ENCODE peak calls at places on chromosomes 11 and 22, in seven cellular contexts. One of them, this sample, is unnamed.

GRCh38 chr11:73242291-73243092 is 24.4 kb downstream of the P2RY2 start:
- DNase-seq in upper lobe of right lung: peak; percentile 85
- DNase-seq in right cardiac atrium: peak; percentile 91
- DNase-seq in fibroblast of lung: peak; percentile 60
- DNase-seq in heart left ventricle: peak; percentile 73
- DNase-seq in Karpas-422: peak; percentile 92
- DNase-seq in HCT116: peak; percentile 65
- DNase-seq in this sample: peak; percentile 91

GRCh38 chr11:78292109-78292803 is 103.5 kb downstream of the USP35 start:
- DNase-seq in upper lobe of right lung: no peak
- DNase-seq in right cardiac atrium: no peak
- DNase-seq in fibroblast of lung: no peak
- DNase-seq in heart left ventricle: no peak
- DNase-seq in Karpas-422: no peak
- DNase-seq in HCT116: no peak
- DNase-seq in this sample: no peak

GRCh38 chr11:72758304-72758689 is 6.1 kb upstream of the ARAP1 start:
- DNase-seq in upper lobe of right lung: no peak
- DNase-seq in right cardiac atrium: peak; percentile 11
- DNase-seq in fibroblast of lung: peak; percentile 89
- DNase-seq in heart left ventricle: no peak
- DNase-seq in Karpas-422: no peak
- DNase-seq in HCT116: no peak
- DNase-seq in this sample: no peak

GRCh38 chr11:130068546-130068985 is 1.1 kb upstream of the APLP2 start:
- DNase-seq in upper lobe of right lung: no peak
- DNase-seq in right cardiac atrium: no peak
- DNase-seq in fibroblast of lung: no peak
- DNase-seq in heart left ventricle: no peak
- DNase-seq in Karpas-422: no peak
- DNase-seq in HCT116: no peak
- DNase-seq in this sample: no peak

GRCh38 chr11:12200359-12201015 is 90.1 kb downstream of the MICAL2 start:
- DNase-seq in upper lobe of right lung: peak; percentile 61
- DNase-seq in right cardiac atrium: peak; percentile 84
- DNase-seq in fibroblast of lung: peak; percentile 88
- DNase-seq in heart left ventricle: peak; percentile 77
- DNase-seq in Karpas-422: no peak
- DNase-seq in HCT116: no peak
- DNase-seq in this sample: no peak

GRCh38 chr22:32106930-32107329 is 52.2 kb downstream of the C22orf42 start:
- DNase-seq in upper lobe of right lung: no peak
- DNase-seq in right cardiac atrium: no peak
- DNase-seq in fibroblast of lung: peak; percentile 17
- DNase-seq in heart left ventricle: no peak
- DNase-seq in Karpas-422: peak; percentile 60
- DNase-seq in HCT116: no peak
- DNase-seq in this sample: peak; percentile 56

GRCh38 chr11:102155676-102156075 is 45.4 kb downstream of the YAP1 start:
- DNase-seq in upper lobe of right lung: no peak
- DNase-seq in right cardiac atrium: no peak
- DNase-seq in fibroblast of lung: peak; percentile 34
- DNase-seq in heart left ventricle: no peak
- DNase-seq in Karpas-422: no peak
- DNase-seq in HCT116: no peak
- DNase-seq in this sample: no peak

GRCh38 chr11:117560786-117561530 is 233.3 kb downstream of the CEP164 start:
- DNase-seq in upper lobe of right lung: peak; percentile 42
- DNase-seq in right cardiac atrium: no peak
- DNase-seq in fibroblast of lung: no peak
- DNase-seq in heart left ventricle: no peak
- DNase-seq in Karpas-422: peak; percentile 72
- DNase-seq in HCT116: no peak
- DNase-seq in this sample: no peak

GRCh38 chr11:123719452-123719851 is 22.0 kb downstream of the ZNF202 start:
- DNase-seq in upper lobe of right lung: no peak
- DNase-seq in right cardiac atrium: no peak
- DNase-seq in fibroblast of lung: peak; percentile 57
- DNase-seq in heart left ventricle: no peak
- DNase-seq in Karpas-422: no peak
- DNase-seq in HCT116: no peak
- DNase-seq in this sample: no peak

GRCh38 chr22:20008221-20008995 is 8.2 kb downstream of the ARVCF start:
- DNase-seq in upper lobe of right lung: no peak
- DNase-seq in right cardiac atrium: peak; percentile 27
- DNase-seq in fibroblast of lung: no peak
- DNase-seq in heart left ventricle: no peak
- DNase-seq in Karpas-422: no peak
- DNase-seq in HCT116: no peak
- DNase-seq in this sample: no peak

GRCh38 chr11:75851203-75851602 is 36.2 kb downstream of the UVRAG start:
- DNase-seq in upper lobe of right lung: no peak
- DNase-seq in right cardiac atrium: no peak
- DNase-seq in fibroblast of lung: no peak
- DNase-seq in heart left ventricle: no peak
- DNase-seq in Karpas-422: no peak
- DNase-seq in HCT116: no peak
- DNase-seq in this sample: no peak

GRCh38 chr11:75852406-75853017 is 37.5 kb downstream of the UVRAG start:
- DNase-seq in upper lobe of right lung: no peak
- DNase-seq in right cardiac atrium: no peak
- DNase-seq in fibroblast of lung: no peak
- DNase-seq in heart left ventricle: no peak
- DNase-seq in Karpas-422: no peak
- DNase-seq in HCT116: no peak
- DNase-seq in this sample: no peak

GRCh38 chr11:75853971-75854370 is 39.0 kb downstream of the UVRAG start:
- DNase-seq in upper lobe of right lung: no peak
- DNase-seq in right cardiac atrium: no peak
- DNase-seq in fibroblast of lung: no peak
- DNase-seq in heart left ventricle: no peak
- DNase-seq in Karpas-422: no peak
- DNase-seq in HCT116: no peak
- DNase-seq in this sample: no peak

GRCh38 chr11:75849917-75850316 is 34.9 kb downstream of the UVRAG start:
- DNase-seq in upper lobe of right lung: no peak
- DNase-seq in right cardiac atrium: no peak
- DNase-seq in fibroblast of lung: no peak
- DNase-seq in heart left ventricle: no peak
- DNase-seq in Karpas-422: peak; percentile 68
- DNase-seq in HCT116: no peak
- DNase-seq in this sample: no peak

DNA sequence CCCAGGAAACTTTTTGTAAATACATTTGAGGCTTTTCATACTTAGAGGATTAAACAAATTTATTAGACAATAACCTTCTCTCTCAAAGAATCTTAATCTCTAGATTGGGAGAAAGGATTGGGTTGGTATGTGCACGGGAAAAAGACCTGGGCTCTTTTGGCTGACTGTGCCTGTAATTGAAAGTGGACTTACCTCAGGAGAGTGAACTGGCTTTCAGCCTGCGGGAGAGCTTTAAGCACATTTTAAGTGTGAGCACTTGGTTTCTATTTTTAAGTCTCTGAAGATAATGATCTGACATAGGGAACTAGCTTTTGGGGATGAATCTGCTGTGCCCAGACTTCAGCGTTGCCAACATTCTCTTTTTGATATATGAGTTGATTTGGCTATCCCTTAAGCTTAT is 35.8 kb downstream of the UVRAG start:
- DNase-seq in upper lobe of right lung: no peak
- DNase-seq in right cardiac atrium: no peak
- DNase-seq in fibroblast of lung: no peak
- DNase-seq in heart left ventricle: no peak
- DNase-seq in Karpas-422: no peak
- DNase-seq in HCT116: no peak
- DNase-seq in this sample: no peak
- H3K27ac ChIP-seq in upper lobe of right lung: peak overlapping the region; percentile 32
- H3K27ac ChIP-seq in right cardiac atrium: peak overlapping the region; percentile 36
- H3K27ac ChIP-seq in fibroblast of lung: no peak overlapping the region
- H3K27ac ChIP-seq in heart left ventricle: peak overlapping the region; percentile 42
- H3K27ac ChIP-seq in Karpas-422: no peak overlapping the region
- H3K27ac ChIP-seq in HCT116: no peak overlapping the region
- H3K27ac ChIP-seq in this sample: no peak overlapping the region

DNA sequence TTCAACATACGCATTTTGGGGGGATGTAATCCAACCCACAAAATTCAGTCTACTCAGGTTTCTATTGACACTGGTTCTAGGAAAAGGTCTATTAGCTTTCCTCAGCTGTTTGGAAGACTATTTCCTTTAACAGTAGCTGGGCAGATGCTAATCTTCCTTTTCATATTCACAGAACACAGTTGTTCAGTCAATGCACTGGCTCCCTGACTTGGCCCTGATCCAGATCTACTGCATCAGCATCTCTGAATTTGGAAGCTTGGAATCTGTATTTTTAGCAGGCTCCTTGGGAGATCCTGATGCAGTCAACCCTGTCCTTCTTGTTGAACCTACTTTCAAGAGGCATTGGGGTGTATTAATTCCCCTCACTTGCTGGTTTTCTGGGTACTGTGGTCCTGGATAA is 6.3 kb downstream of the HTATIP2 start:
- DNase-seq in upper lobe of right lung: no peak
- DNase-seq in right cardiac atrium: no peak
- DNase-seq in fibroblast of lung: no peak
- DNase-seq in heart left ventricle: no peak
- DNase-seq in Karpas-422: no peak
- DNase-seq in HCT116: no peak
- DNase-seq in this sample: no peak
- H3K27ac ChIP-seq in upper lobe of right lung: no peak overlapping the region
- H3K27ac ChIP-seq in right cardiac atrium: no peak overlapping the region
- H3K27ac ChIP-seq in fibroblast of lung: no peak overlapping the region
- H3K27ac ChIP-seq in heart left ventricle: no peak overlapping the region
- H3K27ac ChIP-seq in Karpas-422: no peak overlapping the region
- H3K27ac ChIP-seq in HCT116: no peak overlapping the region
- H3K27ac ChIP-seq in this sample: no peak overlapping the region

GRCh38 chr22:36399473-36399780 is 11.7 kb upstream of the MYH9 start:
- DNase-seq in upper lobe of right lung: no peak
- DNase-seq in right cardiac atrium: no peak
- DNase-seq in fibroblast of lung: no peak
- DNase-seq in heart left ventricle: no peak
- DNase-seq in Karpas-422: no peak
- DNase-seq in HCT116: no peak
- DNase-seq in this sample: no peak

GRCh38 chr22:36395922-36396321 is 8.2 kb upstream of the MYH9 start:
- DNase-seq in upper lobe of right lung: no peak
- DNase-seq in right cardiac atrium: no peak
- DNase-seq in fibroblast of lung: peak; percentile 85
- DNase-seq in heart left ventricle: no peak
- DNase-seq in Karpas-422: no peak
- DNase-seq in HCT116: no peak
- DNase-seq in this sample: no peak

GRCh38 chr22:36397767-36398093 is 10.0 kb upstream of the MYH9 start:
- DNase-seq in upper lobe of right lung: no peak
- DNase-seq in right cardiac atrium: no peak
- DNase-seq in fibroblast of lung: no peak
- DNase-seq in heart left ventricle: no peak
- DNase-seq in Karpas-422: no peak
- DNase-seq in HCT116: no peak
- DNase-seq in this sample: no peak

GRCh38 chr22:36397081-36397766 is 9.5 kb upstream of the MYH9 start:
- DNase-seq in upper lobe of right lung: peak; percentile 68
- DNase-seq in right cardiac atrium: no peak
- DNase-seq in fibroblast of lung: peak; percentile 87
- DNase-seq in heart left ventricle: no peak
- DNase-seq in Karpas-422: no peak
- DNase-seq in HCT116: no peak
- DNase-seq in this sample: no peak

GRCh38 chr22:36398602-36399472 is 11.1 kb upstream of the MYH9 start:
- DNase-seq in upper lobe of right lung: no peak
- DNase-seq in right cardiac atrium: no peak
- DNase-seq in fibroblast of lung: peak; percentile 94
- DNase-seq in heart left ventricle: no peak
- DNase-seq in Karpas-422: no peak
- DNase-seq in HCT116: no peak
- DNase-seq in this sample: no peak
- H3K27ac ChIP-seq in upper lobe of right lung: no peak overlapping the region
- H3K27ac ChIP-seq in right cardiac atrium: no peak overlapping the region
- H3K27ac ChIP-seq in fibroblast of lung: peak overlapping the region; percentile 42
- H3K27ac ChIP-seq in heart left ventricle: no peak overlapping the region
- H3K27ac ChIP-seq in Karpas-422: no peak overlapping the region
- H3K27ac ChIP-seq in HCT116: no peak overlapping the region
- H3K27ac ChIP-seq in this sample: no peak overlapping the region

GRCh38 chr22:27218521-27218920 is 561.1 kb downstream of the MIAT start:
- DNase-seq in upper lobe of right lung: no peak
- DNase-seq in right cardiac atrium: peak; percentile 84
- DNase-seq in fibroblast of lung: no peak
- DNase-seq in heart left ventricle: peak; percentile 60
- DNase-seq in Karpas-422: no peak
- DNase-seq in HCT116: no peak
- DNase-seq in this sample: no peak
- H3K27ac ChIP-seq in upper lobe of right lung: no peak overlapping the region
- H3K27ac ChIP-seq in right cardiac atrium: no peak overlapping the region
- H3K27ac ChIP-seq in fibroblast of lung: no peak overlapping the region
- H3K27ac ChIP-seq in heart left ventricle: no peak overlapping the region
- H3K27ac ChIP-seq in Karpas-422: no peak overlapping the region
- H3K27ac ChIP-seq in HCT116: no peak overlapping the region
- H3K27ac ChIP-seq in this sample: no peak overlapping the region

DNA sequence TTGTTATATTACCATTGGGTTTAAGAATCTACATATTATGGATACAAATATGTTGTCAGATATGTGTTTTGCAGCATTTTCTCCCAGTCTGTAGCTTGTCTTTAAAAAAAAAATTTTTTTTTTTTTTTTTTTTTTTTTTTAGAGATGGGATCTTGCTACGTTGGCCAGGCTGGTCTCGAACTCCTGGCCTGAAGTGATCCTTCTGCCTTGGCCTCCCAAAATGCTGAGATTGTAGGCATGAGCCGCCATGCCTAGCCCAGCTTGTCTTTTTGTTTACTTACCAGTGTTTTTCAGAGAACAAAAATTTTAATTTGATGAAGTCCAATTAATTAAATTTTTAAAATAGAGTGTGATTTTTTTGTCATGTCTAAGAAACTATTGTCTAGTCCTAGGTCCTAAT is 29.8 kb downstream of the INCENP start:
- DNase-seq in upper lobe of right lung: no peak
- DNase-seq in right cardiac atrium: no peak
- DNase-seq in fibroblast of lung: no peak
- DNase-seq in heart left ventricle: no peak
- DNase-seq in Karpas-422: no peak
- DNase-seq in HCT116: no peak
- DNase-seq in this sample: no peak
- H3K27ac ChIP-seq in upper lobe of right lung: no peak overlapping the region
- H3K27ac ChIP-seq in right cardiac atrium: no peak overlapping the region
- H3K27ac ChIP-seq in fibroblast of lung: no peak overlapping the region
- H3K27ac ChIP-seq in heart left ventricle: no peak overlapping the region
- H3K27ac ChIP-seq in Karpas-422: no peak overlapping the region
- H3K27ac ChIP-seq in HCT116: no peak overlapping the region
- H3K27ac ChIP-seq in this sample: no peak overlapping the region